ENCODE peak calls at places on chromosomes 12 and 14, in ten cellular contexts. One of them, this sample, is unnamed.

GRCh38 chr12:72815421-72815820 is 543.3 kb downstream of the TRHDE start:
- DNase-seq in prostate gland: no peak
- DNase-seq in T47D: no peak
- DNase-seq in T-helper 9 cell: no peak
- DNase-seq in neuronal stem cell: no peak
- DNase-seq in activated B cell treated with CpG ODN at 0.5 μM for 24 hours: no peak
- DNase-seq in NCI-H1105 treated with DMSO at 0.1 percent for 48 hours: no peak
- DNase-seq in fibroblast of lung: no peak
- DNase-seq in stomach: no peak
- DNase-seq in NCI-H526 treated with DMSO at 0.1 percent for 48 hours: no peak
- DNase-seq in this sample: no peak

GRCh38 chr12:125025836-125026235 is 32.4 kb downstream of the BRI3BP start:
- DNase-seq in neuronal stem cell: no peak
- DNase-seq in NCI-H526 treated with DMSO at 0.1 percent for 48 hours: no peak
- DNase-seq in prostate gland: no peak
- DNase-seq in fibroblast of lung: no peak
- DNase-seq in T47D: no peak
- DNase-seq in activated B cell treated with CpG ODN at 0.5 μM for 24 hours: no peak
- DNase-seq in T-helper 9 cell: no peak
- DNase-seq in stomach: no peak
- DNase-seq in NCI-H1105 treated with DMSO at 0.1 percent for 48 hours: no peak
- DNase-seq in this sample: no peak

GRCh38 chr12:68963456-68963859 is 30.5 kb upstream of the CPM start:
- DNase-seq in NCI-H1105 treated with DMSO at 0.1 percent for 48 hours: no peak
- DNase-seq in NCI-H526 treated with DMSO at 0.1 percent for 48 hours: no peak
- DNase-seq in neuronal stem cell: no peak
- DNase-seq in stomach: no peak
- DNase-seq in prostate gland: no peak
- DNase-seq in fibroblast of lung: no peak
- DNase-seq in T-helper 9 cell: no peak
- DNase-seq in T47D: no peak
- DNase-seq in activated B cell treated with CpG ODN at 0.5 μM for 24 hours: no peak
- DNase-seq in this sample: no peak

GRCh38 chr12:124720019-124720686 is 143.5 kb downstream of the SCARB1 start:
- DNase-seq in stomach: no peak
- DNase-seq in NCI-H526 treated with DMSO at 0.1 percent for 48 hours: no peak
- DNase-seq in NCI-H1105 treated with DMSO at 0.1 percent for 48 hours: no peak
- DNase-seq in T-helper 9 cell: no peak
- DNase-seq in neuronal stem cell: no peak
- DNase-seq in activated B cell treated with CpG ODN at 0.5 μM for 24 hours: no peak
- DNase-seq in prostate gland: no peak
- DNase-seq in fibroblast of lung: peak
- DNase-seq in T47D: peak
- DNase-seq in this sample: peak

GRCh38 chr14:59268858-59269257 is 80.4 kb downstream of the DAAM1 start:
- DNase-seq in T-helper 9 cell: no peak
- DNase-seq in neuronal stem cell: no peak
- DNase-seq in stomach: no peak
- DNase-seq in activated B cell treated with CpG ODN at 0.5 μM for 24 hours: no peak
- DNase-seq in fibroblast of lung: no peak
- DNase-seq in prostate gland: no peak
- DNase-seq in NCI-H1105 treated with DMSO at 0.1 percent for 48 hours: no peak
- DNase-seq in T47D: no peak
- DNase-seq in NCI-H526 treated with DMSO at 0.1 percent for 48 hours: no peak
- DNase-seq in this sample: no peak

GRCh38 chr12:59316938-59317337 is 278.9 kb upstream of the SLC16A7 start:
- DNase-seq in T-helper 9 cell: no peak
- DNase-seq in fibroblast of lung: no peak
- DNase-seq in prostate gland: no peak
- DNase-seq in neuronal stem cell: no peak
- DNase-seq in T47D: no peak
- DNase-seq in activated B cell treated with CpG ODN at 0.5 μM for 24 hours: no peak
- DNase-seq in NCI-H526 treated with DMSO at 0.1 percent for 48 hours: no peak
- DNase-seq in NCI-H1105 treated with DMSO at 0.1 percent for 48 hours: no peak
- DNase-seq in stomach: no peak
- DNase-seq in this sample: no peak

GRCh38 chr12:58725400-58726105 is 194.8 kb downstream of the LRIG3 start:
- DNase-seq in T47D: no peak
- DNase-seq in NCI-H526 treated with DMSO at 0.1 percent for 48 hours: no peak
- DNase-seq in activated B cell treated with CpG ODN at 0.5 μM for 24 hours: no peak
- DNase-seq in fibroblast of lung: no peak
- DNase-seq in T-helper 9 cell: no peak
- DNase-seq in NCI-H1105 treated with DMSO at 0.1 percent for 48 hours: no peak
- DNase-seq in prostate gland: no peak
- DNase-seq in stomach: no peak
- DNase-seq in neuronal stem cell: no peak
- DNase-seq in this sample: no peak

GRCh38 chr12:24854908-24855307 is 94.0 kb downstream of the BCAT1 start:
- DNase-seq in T-helper 9 cell: no peak
- DNase-seq in neuronal stem cell: no peak
- DNase-seq in fibroblast of lung: no peak
- DNase-seq in NCI-H1105 treated with DMSO at 0.1 percent for 48 hours: no peak
- DNase-seq in activated B cell treated with CpG ODN at 0.5 μM for 24 hours: no peak
- DNase-seq in prostate gland: no peak
- DNase-seq in NCI-H526 treated with DMSO at 0.1 percent for 48 hours: no peak
- DNase-seq in T47D: no peak
- DNase-seq in stomach: no peak
- DNase-seq in this sample: no peak

GRCh38 chr12:25797949-25798348 is 160.5 kb upstream of the RASSF8 start:
- DNase-seq in prostate gland: no peak
- DNase-seq in neuronal stem cell: no peak
- DNase-seq in fibroblast of lung: no peak
- DNase-seq in activated B cell treated with CpG ODN at 0.5 μM for 24 hours: no peak
- DNase-seq in T-helper 9 cell: no peak
- DNase-seq in stomach: no peak
- DNase-seq in NCI-H1105 treated with DMSO at 0.1 percent for 48 hours: no peak
- DNase-seq in NCI-H526 treated with DMSO at 0.1 percent for 48 hours: no peak
- DNase-seq in T47D: no peak
- DNase-seq in this sample: no peak